ENCODE peak calls at places on chromosomes 12 and 14, in ten cellular contexts. V is OCI-LY7, Z is BJ, E is HepG2, P is fibroblast of mammary gland, A is fibroblast of lung, I is heart left ventricle, C is vagina, M is A549, J is psoas muscle. Y is an unnamed sample.

GRCh38 chr14:95313707-95314106 is 6.0 kb downstream of the CLMN start:
- DNase-seq in V (no peak), Z (no peak), E (peak), P (peak), A (peak), I (peak), C (peak), M (peak), J (peak), Y (peak)

GRCh38 chr12:66901136-66901932 is 222.5 kb upstream of the GRIP1 start:
- DNase-seq in V (peak), Z (no peak), E (no peak), P (no peak), A (no peak), I (no peak), C (no peak), M (no peak), J (no peak), Y (no peak)

GRCh38 chr14:50023671-50024490 is 92.5 kb downstream of the VCPKMT start:
- DNase-seq in V (no peak), Z (no peak), E (no peak), P (peak), A (peak), I (no peak), C (no peak), M (peak), J (no peak), Y (peak)

GRCh38 chr14:103630364-103631108 is 1.5 kb downstream of the KLC1 start:
- DNase-seq in V (no peak), Z (no peak), E (no peak), P (no peak), A (no peak), I (no peak), C (no peak), M (no peak), J (no peak), Y (no peak)

GRCh38 chr14:104966261-104967143 is 11.7 kb downstream of the AHNAK2 start:
- DNase-seq in V (no peak), Z (no peak), E (no peak), P (no peak), A (no peak), I (peak), C (no peak), M (no peak), J (no peak), Y (no peak)

GRCh38 chr12:53191885-53192530 is 11.3 kb upstream of the CSAD start:
- DNase-seq in V (no peak), Z (no peak), E (no peak), P (no peak), A (no peak), I (no peak), C (no peak), M (no peak), J (no peak), Y (no peak)

GRCh38 chr12:28855761-28856160 is 293.3 kb upstream of the FAR2 start:
- DNase-seq in V (no peak), Z (no peak), E (no peak), P (no peak), A (no peak), I (no peak), C (no peak), M (no peak), J (no peak), Y (no peak)

GRCh38 chr14:20559461-20559904 is 1.4 kb downstream of the RNASE9 start:
- DNase-seq in V (no peak), Z (no peak), E (no peak), P (no peak), A (no peak), I (no peak), C (no peak), M (no peak), J (no peak), Y (no peak)

GRCh38 chr14:69882915-69883314 is 3.7 kb downstream of the SMOC1 start:
- DNase-seq in V (no peak), Z (no peak), E (no peak), P (no peak), A (no peak), I (no peak), C (no peak), M (no peak), J (no peak), Y (no peak)

GRCh38 chr12:3945671-3946070 is 72.5 kb upstream of the PARP11 start:
- DNase-seq in V (no peak), Z (no peak), E (no peak), P (no peak), A (no peak), I (no peak), C (no peak), M (no peak), J (no peak), Y (no peak)

GRCh38 chr12:71333418-71333817 is 106.2 kb upstream of the LGR5 start:
- DNase-seq in V (no peak), Z (no peak), E (no peak), P (no peak), A (no peak), I (no peak), C (no peak), M (no peak), J (no peak), Y (no peak)

GRCh38 chr12:102638777-102639176 is 158.4 kb upstream of the IGF1 start:
- DNase-seq in V (no peak), Z (no peak), E (no peak), P (peak), A (peak), I (no peak), C (no peak), M (no peak), J (no peak), Y (no peak)

GRCh38 chr14:91417983-91418386 is 365 bp upstream of the CCDC88C start:
- DNase-seq in V (peak), Z (no peak), E (peak), P (no peak), A (no peak), I (no peak), C (no peak), M (peak), J (peak), Y (no peak)

GRCh38 chr14:102823546-102823945 is 46.3 kb downstream of the TRAF3 start:
- DNase-seq in V (no peak), Z (no peak), E (no peak), P (no peak), A (no peak), I (no peak), C (no peak), M (no peak), J (no peak), Y (no peak)

GRCh38 chr12:25806271-25806670 is 152.2 kb upstream of the RASSF8 start:
- DNase-seq in V (no peak), Z (peak), E (no peak), P (peak), A (peak), I (no peak), C (no peak), M (no peak), J (no peak), Y (no peak)

GRCh38 chr12:25348290-25348689 is 97.6 kb upstream of the KRAS start:
- DNase-seq in V (no peak), Z (no peak), E (no peak), P (no peak), A (no peak), I (no peak), C (no peak), M (no peak), J (no peak), Y (no peak)

GRCh38 chr12:51323317-51323960 is 535 bp downstream of the BIN2 start:
- DNase-seq in V (peak), Z (no peak), E (no peak), P (no peak), A (no peak), I (no peak), C (no peak), M (no peak), J (no peak), Y (no peak)

GRCh38 chr12:49951411-49952105 is 1.0 kb downstream of the AQP2 start:
- DNase-seq in V (no peak), Z (no peak), E (no peak), P (no peak), A (no peak), I (no peak), C (no peak), M (no peak), J (no peak), Y (no peak)

GRCh38 chr12:92434607-92435025 is 268.2 kb upstream of the PLEKHG7 start:
- DNase-seq in V (peak), Z (no peak), E (no peak), P (no peak), A (no peak), I (no peak), C (no peak), M (no peak), J (no peak), Y (no peak)

GRCh38 chr14:81434230-81434629 is 34.1 kb upstream of the STON2 start:
- DNase-seq in V (no peak), Z (no peak), E (no peak), P (no peak), A (no peak), I (no peak), C (no peak), M (no peak), J (no peak), Y (no peak)

GRCh38 chr12:75706786-75707605 is 195.6 kb upstream of the KRR1 start:
- DNase-seq in V (no peak), Z (no peak), E (no peak), P (peak), A (peak), I (no peak), C (no peak), M (no peak), J (no peak), Y (no peak)

GRCh38 chr14:105582639-105583038 is 56.3 kb downstream of the TMEM121 start:
- DNase-seq in V (peak), Z (no peak), E (peak), P (no peak), A (peak), I (no peak), C (peak), M (no peak), J (peak), Y (no peak)

GRCh38 chr14:71711619-71712018 is 220.6 kb upstream of the RGS6 start:
- DNase-seq in V (no peak), Z (peak), E (no peak), P (peak), A (peak), I (no peak), C (no peak), M (no peak), J (no peak), Y (peak)

GRCh38 chr12:126262829-126263228 is 1197.6 kb downstream of the AACS start:
- DNase-seq in V (no peak), Z (no peak), E (no peak), P (no peak), A (no peak), I (no peak), C (no peak), M (no peak), J (no peak), Y (no peak)

GRCh38 chr12:97323154-97323553 is 139.4 kb upstream of the RMST start:
- DNase-seq in V (no peak), Z (no peak), E (no peak), P (no peak), A (no peak), I (no peak), C (no peak), M (no peak), J (no peak), Y (no peak)

GRCh38 chr14:71403673-71404072 is 496.4 kb downstream of the PCNX1 start:
- DNase-seq in V (peak), Z (no peak), E (peak), P (peak), A (peak), I (no peak), C (no peak), M (no peak), J (no peak), Y (no peak)

GRCh38 chr12:28611115-28611435 is 420.8 kb downstream of the CCDC91 start:
- DNase-seq in V (no peak), Z (peak), E (no peak), P (peak), A (peak), I (no peak), C (no peak), M (no peak), J (no peak), Y (peak)

GRCh38 chr14:69658664-69659261 is 47.4 kb downstream of the SUSD6 start:
- DNase-seq in V (no peak), Z (no peak), E (peak), P (no peak), A (no peak), I (no peak), C (no peak), M (no peak), J (no peak), Y (no peak)

GRCh38 chr14:38208825-38209562 is 1.3 kb downstream of the SSTR1 start:
- DNase-seq in V (no peak), Z (no peak), E (peak), P (peak), A (peak), I (peak), C (no peak), M (no peak), J (peak), Y (peak)

GRCh38 chr12:96500686-96501085 is 11.3 kb downstream of the CFAP54 start:
- DNase-seq in V (peak), Z (no peak), E (no peak), P (peak), A (peak), I (no peak), C (no peak), M (no peak), J (no peak), Y (no peak)

GRCh38 chr12:117762143-117762542 is 206.6 kb downstream of the KSR2 start:
- DNase-seq in V (no peak), Z (no peak), E (no peak), P (no peak), A (no peak), I (no peak), C (no peak), M (no peak), J (no peak), Y (no peak)

GRCh38 chr12:113422030-113422900 is at the start of gene SDSL:
- DNase-seq in V (peak), Z (peak), E (peak), P (peak), A (peak), I (peak), C (no peak), M (peak), J (peak), Y (peak)

GRCh38 chr14:91311284-91311662 is 66.8 kb upstream of the GPR68 start:
- DNase-seq in V (peak), Z (no peak), E (no peak), P (no peak), A (no peak), I (no peak), C (no peak), M (no peak), J (no peak), Y (no peak)

GRCh38 chr12:53497461-53497860 is 1.8 kb downstream of the MAP3K12 start:
- DNase-seq in V (no peak), Z (no peak), E (no peak), P (no peak), A (no peak), I (no peak), C (no peak), M (no peak), J (no peak), Y (no peak)

GRCh38 chr12:19095869-19096480 is 33.6 kb upstream of the PLEKHA5 start:
- DNase-seq in V (no peak), Z (no peak), E (no peak), P (peak), A (peak), I (no peak), C (no peak), M (no peak), J (no peak), Y (no peak)

GRCh38 chr14:64841121-64841611 is 38.5 kb downstream of the SPTB start:
- DNase-seq in V (no peak), Z (peak), E (peak), P (peak), A (peak), I (peak), C (no peak), M (peak), J (peak), Y (no peak)

GRCh38 chr14:97328743-97329142 is 531.6 kb downstream of the VRK1 start:
- DNase-seq in V (no peak), Z (no peak), E (no peak), P (no peak), A (no peak), I (no peak), C (no peak), M (no peak), J (no peak), Y (no peak)

GRCh38 chr14:102805454-102805891 is 28.2 kb downstream of the TRAF3 start:
- DNase-seq in V (no peak), Z (no peak), E (no peak), P (peak), A (no peak), I (no peak), C (no peak), M (no peak), J (no peak), Y (peak)

GRCh38 chr14:21749306-21749868 is 75.8 kb upstream of the OR4E1 start:
- DNase-seq in V (no peak), Z (no peak), E (no peak), P (no peak), A (no peak), I (no peak), C (no peak), M (no peak), J (no peak), Y (no peak)

GRCh38 chr14:21748869-21749303 is 75.3 kb upstream of the OR4E1 start:
- DNase-seq in V (peak), Z (no peak), E (peak), P (peak), A (peak), I (no peak), C (no peak), M (peak), J (no peak), Y (no peak)
- H3K4me3 ChIP-seq in V (no peak), Z (no peak), E (no peak), P (no peak), A (no peak), I (no peak), C (no peak), M (no peak), J (no peak), Y (no peak)

GRCh38 chr14:27318769-27319280 is 721.0 kb upstream of the NOVA1 start:
- DNase-seq in V (no peak), Z (no peak), E (no peak), P (no peak), A (no peak), I (no peak), C (no peak), M (no peak), J (no peak), Y (no peak)

GRCh38 chr14:27315947-27316346 is 718.1 kb upstream of the NOVA1 start:
- DNase-seq in V (no peak), Z (no peak), E (no peak), P (no peak), A (no peak), I (no peak), C (no peak), M (no peak), J (no peak), Y (no peak)

DNA sequence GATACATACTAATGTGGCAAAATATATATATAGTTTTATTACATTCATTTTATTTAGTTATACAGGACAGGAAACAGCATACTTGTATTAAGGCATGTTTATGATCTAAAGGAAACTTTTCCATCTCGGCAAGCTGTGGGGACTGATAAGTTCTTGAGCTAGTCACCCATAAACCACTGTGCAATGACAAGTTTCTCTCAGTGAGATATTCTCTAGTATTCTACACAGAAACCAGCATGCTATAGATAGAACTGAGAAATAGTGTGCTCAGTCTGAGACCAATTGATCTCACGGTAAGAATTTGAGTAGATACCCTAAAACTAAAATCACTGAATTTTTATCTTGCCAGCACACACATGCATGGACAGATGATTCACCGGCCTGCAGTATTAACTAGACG is 717.6 kb upstream of the NOVA1 start:
- DNase-seq in V (no peak), Z (no peak), E (no peak), P (no peak), A (no peak), I (no peak), C (no peak), M (no peak), J (no peak), Y (no peak)
- TF ChIP-seq CTCF in V (no peak), Z (no peak), E (no peak), P (no peak), A (no peak), I (no peak), C (no peak), M (no peak), J (no peak), Y (no peak)

GRCh38 chr12:131164096-131164872 is 210.6 kb downstream of the ADGRD1 start:
- DNase-seq in V (no peak), Z (no peak), E (no peak), P (no peak), A (no peak), I (no peak), C (no peak), M (no peak), J (no peak), Y (no peak)
- H3K4me3 ChIP-seq in V (no peak), Z (no peak), E (no peak), P (no peak), A (no peak), I (no peak), C (no peak), M (no peak), J (no peak), Y (no peak)

DNA sequence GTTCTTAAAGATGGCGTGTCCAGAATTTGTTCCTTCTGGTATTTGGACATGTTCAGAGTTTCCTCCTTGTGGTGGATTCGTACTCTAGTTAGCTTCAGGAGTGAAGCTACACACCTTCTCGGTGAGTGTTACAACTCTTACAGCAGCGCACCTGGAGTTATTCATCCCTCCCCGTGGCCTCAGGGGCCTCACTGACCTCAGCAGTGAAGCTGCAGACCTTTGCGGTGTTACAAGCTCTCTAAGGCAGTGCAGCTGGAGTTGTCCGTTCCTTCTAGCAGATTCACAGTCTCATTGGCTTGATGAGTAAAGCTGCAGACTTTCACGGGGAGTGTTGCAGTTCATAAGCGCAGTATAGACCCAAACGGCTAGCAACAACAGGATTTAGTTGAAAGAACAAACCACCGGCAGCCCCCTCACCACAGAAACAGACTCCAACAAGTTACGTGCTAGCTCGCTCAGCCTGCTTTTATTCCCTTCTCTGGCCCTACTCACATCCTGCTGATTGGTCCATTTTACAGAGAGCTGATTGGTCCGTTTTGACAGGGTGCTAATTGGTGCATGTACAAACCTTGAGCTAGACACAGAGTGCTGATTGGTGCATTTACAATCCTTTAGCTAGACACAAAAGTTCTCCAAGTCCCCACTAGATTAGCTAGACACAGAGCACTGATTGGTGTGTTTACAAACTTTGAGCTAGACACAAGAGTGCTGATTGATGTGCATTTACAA is 4.5 kb upstream of the CDKN3 start:
- DNase-seq in V (no peak), Z (no peak), E (no peak), P (no peak), A (no peak), I (no peak), C (no peak), M (no peak), J (no peak), Y (no peak)
- TF ChIP-seq CTCF in V (no peak), Z (no peak), E (no peak), P (no peak), A (no peak), I (no peak), C (no peak), M (no peak), J (no peak), Y (no peak)